ENCODE peak calls at places on chromosomes 7 and 10, in five cellular contexts. R, O, E, J and A are unnamed samples.

GRCh38 chr7:101428093-101428866 is 65.6 kb downstream of the COL26A1 start:
- DNase-seq in R (no peak), O (no peak), E (no peak), J (no peak), A (no peak)

GRCh38 chr10:68099736-68100135 is 9.6 kb upstream of the MYPN start:
- DNase-seq in R (no peak), O (no peak), E (no peak), J (peak), A (no peak)

GRCh38 chr10:70682920-70683600 is 10.8 kb downstream of the ADAMTS14 start:
- DNase-seq in R (no peak), O (no peak), E (no peak), J (no peak), A (no peak)

GRCh38 chr10:108561649-108562048 is 1361.7 kb downstream of the XPNPEP1 start:
- DNase-seq in R (no peak), O (no peak), E (no peak), J (peak), A (no peak)

GRCh38 chr10:6729071-6729773 is 149.1 kb upstream of the PRKCQ start:
- DNase-seq in R (no peak), O (peak), E (no peak), J (peak), A (no peak)

GRCh38 chr7:101124376-101125056 is 2.4 kb upstream of the SERPINE1 start:
- DNase-seq in R (no peak), O (no peak), E (no peak), J (peak), A (no peak)

GRCh38 chr10:42594246-42594650 is 44.1 kb downstream of the ZNF33B start:
- DNase-seq in R (no peak), O (no peak), E (no peak), J (peak), A (no peak)

GRCh38 chr10:32961892-32962369 is 3.9 kb upstream of the ITGB1 start:
- DNase-seq in R (no peak), O (peak), E (no peak), J (peak), A (peak)

GRCh38 chr7:112723416-112723815 is 66.8 kb downstream of the TMEM168 start:
- DNase-seq in R (no peak), O (no peak), E (no peak), J (no peak), A (no peak)

GRCh38 chr10:13659887-13660544 is 73.3 kb downstream of the PRPF18 start:
- DNase-seq in R (peak), O (peak), E (peak), J (peak), A (peak)

GRCh38 chr10:103448751-103449150 is 3.4 kb downstream of the CALHM2 start:
- DNase-seq in R (peak), O (no peak), E (no peak), J (peak), A (no peak)

GRCh38 chr10:117094856-117095255 is 43.2 kb downstream of the VAX1 start:
- DNase-seq in R (no peak), O (no peak), E (no peak), J (no peak), A (no peak)

GRCh38 chr10:5285186-5285585 is 79.6 kb upstream of the UCN3 start:
- DNase-seq in R (no peak), O (no peak), E (no peak), J (no peak), A (no peak)

GRCh38 chr7:32501522-32501921 is 6.2 kb downstream of the AVL9 start:
- DNase-seq in R (no peak), O (no peak), E (no peak), J (peak), A (no peak)

GRCh38 chr10:66394287-66395063 is 531.4 kb upstream of the LRRTM3 start:
- DNase-seq in R (no peak), O (no peak), E (no peak), J (no peak), A (no peak)

GRCh38 chr10:97334370-97335175 is at the start of gene FRAT2:
- DNase-seq in R (peak), O (peak), E (peak), J (peak), A (peak)

GRCh38 chr10:104638861-104639594 is 2.1 kb upstream of the SORCS3 start:
- DNase-seq in R (no peak), O (no peak), E (peak), J (peak), A (no peak)

GRCh38 chr7:112131016-112131415 is 75.2 kb downstream of the DOCK4 start:
- DNase-seq in R (no peak), O (no peak), E (no peak), J (no peak), A (no peak)

GRCh38 chr7:20146461-20146860 is 70.7 kb downstream of the MACC1 start:
- DNase-seq in R (no peak), O (no peak), E (no peak), J (peak), A (no peak)

GRCh38 chr7:6651866-6652445 is 14.8 kb downstream of the ZNF316 start:
- DNase-seq in R (no peak), O (no peak), E (no peak), J (no peak), A (no peak)

GRCh38 chr7:152601305-152601798 is 74.6 kb downstream of the XRCC2 start:
- DNase-seq in R (no peak), O (no peak), E (no peak), J (no peak), A (no peak)

GRCh38 chr10:132066186-132066585 is 440 bp downstream of the JAKMIP3 start:
- DNase-seq in R (no peak), O (no peak), E (peak), J (peak), A (no peak)

GRCh38 chr10:117545141-117546019 is 2.8 kb downstream of the EMX2 start:
- DNase-seq in R (no peak), O (no peak), E (no peak), J (no peak), A (no peak)

GRCh38 chr10:119138341-119139306 is 26.9 kb downstream of the SFXN4 start:
- DNase-seq in R (no peak), O (no peak), E (no peak), J (peak), A (no peak)

GRCh38 chr7:148481965-148482626 is 108.5 kb upstream of the C7orf33 start:
- DNase-seq in R (no peak), O (no peak), E (no peak), J (no peak), A (no peak)

DNA sequence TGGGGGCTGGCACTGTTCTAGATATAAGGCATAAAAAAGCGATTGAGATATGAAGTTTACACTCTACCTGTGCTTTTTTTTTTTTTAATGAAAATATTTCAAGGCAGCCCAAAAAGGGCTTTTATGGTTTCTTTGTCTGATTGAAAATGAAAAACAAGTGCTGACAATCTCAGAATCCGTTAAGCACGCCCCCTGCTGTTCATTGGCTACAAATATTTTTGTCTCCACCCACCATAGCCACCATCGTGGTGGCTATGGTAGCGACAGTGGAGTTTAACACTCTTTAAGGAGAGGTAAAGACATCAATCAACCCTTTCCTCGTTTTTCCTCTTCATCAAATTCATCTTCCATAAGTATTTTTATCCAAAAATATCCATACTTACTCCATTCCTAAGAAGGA is 94.2 kb downstream of the CD36 start:
- DNase-seq in R (no peak), O (peak), E (no peak), J (no peak), A (no peak)
- TF ChIP-seq CTCF in R (no peak), O (peak), E (peak), J (peak), A (no peak)

GRCh38 chr10:79496896-79497295 is 15.4 kb upstream of the EIF5AL1 start:
- DNase-seq in R (no peak), O (no peak), E (no peak), J (no peak), A (no peak)

GRCh38 chr10:79505771-79506351 is 6.5 kb upstream of the EIF5AL1 start:
- DNase-seq in R (no peak), O (no peak), E (no peak), J (no peak), A (no peak)

GRCh38 chr10:79507436-79508167 is 4.7 kb upstream of the EIF5AL1 start:
- DNase-seq in R (no peak), O (no peak), E (no peak), J (no peak), A (no peak)

GRCh38 chr10:79498431-79498830 is 13.9 kb upstream of the EIF5AL1 start:
- DNase-seq in R (no peak), O (no peak), E (no peak), J (no peak), A (no peak)

GRCh38 chr10:79502561-79503309 is 9.6 kb upstream of the EIF5AL1 start:
- DNase-seq in R (no peak), O (peak), E (no peak), J (peak), A (no peak)
- TF ChIP-seq CTCF in R (peak), O (peak), E (no peak), J (peak), A (no peak)

GRCh38 chr10:14806318-14806717 is 31.5 kb downstream of the CDNF start:
- DNase-seq in R (no peak), O (no peak), E (no peak), J (no peak), A (no peak)
- TF ChIP-seq CTCF in R (no peak), O (no peak), E (no peak), J (no peak), A (no peak)

DNA sequence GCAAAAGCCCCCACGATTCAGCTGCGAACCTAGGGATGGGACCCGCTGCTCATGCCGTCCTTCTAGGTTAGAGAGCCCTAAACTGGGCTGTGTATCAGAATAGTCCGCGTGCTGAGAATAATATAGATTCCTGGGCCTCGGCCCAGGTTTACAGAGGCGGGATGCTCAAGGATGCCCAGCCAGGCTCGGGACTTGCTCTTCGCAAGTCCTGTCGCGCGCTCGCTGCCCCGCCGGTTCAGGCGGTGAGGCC is 266 bp upstream of the STMP1 start:
- DNase-seq in R (no peak), O (no peak), E (no peak), J (no peak), A (no peak)
- TF ChIP-seq CTCF in R (no peak), O (no peak), E (no peak), J (no peak), A (peak)

GRCh38 chr7:117385340-117386124 is 41.8 kb downstream of the ASZ1 start:
- DNase-seq in R (no peak), O (no peak), E (no peak), J (peak), A (no peak)
- TF ChIP-seq CTCF in R (peak), O (no peak), E (no peak), J (peak), A (no peak)

DNA sequence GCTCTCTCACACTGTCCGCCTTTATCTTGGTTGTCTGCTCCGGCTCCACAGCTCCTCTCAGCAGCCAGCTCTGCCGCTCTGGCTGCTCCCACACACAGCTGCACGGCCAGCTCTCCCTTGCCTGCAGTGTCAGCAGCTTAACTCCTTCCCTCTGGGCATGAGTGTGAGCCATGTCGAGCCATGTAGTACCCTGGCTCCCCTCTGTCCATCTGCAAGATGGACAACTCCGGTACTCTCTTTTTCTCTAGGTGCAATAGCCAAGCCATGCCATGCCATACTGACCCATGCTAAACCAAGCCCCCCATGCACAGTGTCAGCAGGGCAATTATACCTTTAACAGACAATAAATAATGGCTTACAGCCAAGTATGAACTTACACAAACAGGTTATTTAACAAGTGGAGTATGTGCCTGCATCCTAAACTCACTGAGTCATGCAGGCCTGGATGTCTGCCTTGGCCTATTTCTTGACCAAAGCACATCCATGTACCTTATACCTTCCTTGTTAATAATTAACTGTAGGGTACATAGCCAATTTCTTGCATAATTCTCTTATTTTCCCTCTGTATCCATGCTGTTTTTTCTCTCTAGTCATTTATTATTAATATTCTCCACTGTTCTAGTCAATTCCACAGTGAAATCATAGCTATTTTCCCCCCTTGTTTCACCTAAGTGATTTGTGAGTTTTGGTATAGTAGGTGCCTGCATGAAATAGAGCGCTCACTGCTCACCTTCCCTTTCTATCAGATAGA is 170.9 kb downstream of the CDK14 start:
- DNase-seq in R (no peak), O (peak), E (peak), J (peak), A (no peak)
- TF ChIP-seq CTCF in R (no peak), O (no peak), E (no peak), J (no peak), A (no peak)

GRCh38 chr7:36506820-36507219 is 117.2 kb downstream of the ANLN start:
- DNase-seq in R (no peak), O (no peak), E (no peak), J (peak), A (no peak)
- TF ChIP-seq CTCF in R (no peak), O (no peak), E (no peak), J (no peak), A (no peak)

GRCh38 chr10:59622320-59622901 is 87.2 kb downstream of the SLC16A9 start:
- DNase-seq in R (peak), O (peak), E (no peak), J (peak), A (no peak)
- TF ChIP-seq CTCF in R (peak), O (peak), E (peak), J (peak), A (peak)

GRCh38 chr10:95569368-95569767 is 8.2 kb upstream of the SORBS1 start:
- DNase-seq in R (no peak), O (no peak), E (no peak), J (peak), A (no peak)
- TF ChIP-seq CTCF in R (no peak), O (no peak), E (no peak), J (no peak), A (no peak)

GRCh38 chr7:4790516-4790991 is 15.1 kb downstream of the AP5Z1 start:
- DNase-seq in R (no peak), O (no peak), E (no peak), J (no peak), A (no peak)

GRCh38 chr7:4791101-4791737 is 15.8 kb downstream of the AP5Z1 start:
- DNase-seq in R (peak), O (no peak), E (no peak), J (no peak), A (no peak)

GRCh38 chr7:4794591-4795350 is 19.3 kb downstream of the AP5Z1 start:
- DNase-seq in R (no peak), O (no peak), E (no peak), J (no peak), A (no peak)

GRCh38 chr7:4791738-4792536 is 16.5 kb downstream of the AP5Z1 start:
- DNase-seq in R (peak), O (no peak), E (peak), J (peak), A (no peak)

DNA sequence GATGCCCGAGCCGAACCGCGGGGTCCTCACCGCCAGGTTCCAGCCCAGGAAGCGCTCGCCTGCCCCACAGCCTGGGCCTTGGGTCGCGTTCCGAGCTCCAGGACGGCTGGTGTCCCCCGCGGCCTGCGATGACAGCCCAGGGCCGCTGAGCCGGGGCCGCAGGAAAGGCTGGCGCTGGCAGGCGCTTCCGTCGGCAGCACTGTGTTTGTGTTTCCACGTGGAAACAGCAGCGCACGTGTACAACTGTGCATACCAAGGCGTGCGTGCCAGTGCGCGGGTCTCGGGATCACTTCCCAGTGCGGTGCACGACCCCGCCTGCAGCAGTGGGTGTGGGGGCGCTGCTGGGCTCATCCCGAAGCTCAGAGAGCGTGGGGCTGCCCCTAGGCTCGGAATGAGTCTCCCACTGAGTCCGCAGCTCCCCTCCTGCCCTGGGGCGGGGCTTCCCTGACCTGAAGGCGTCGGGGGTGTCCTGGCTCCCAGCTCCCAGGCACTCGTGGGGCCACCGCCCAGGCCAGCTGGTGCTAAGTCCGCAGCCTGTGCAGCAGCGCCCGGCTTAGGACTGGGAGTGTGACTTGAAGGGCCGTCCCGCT is 17.2 kb downstream of the AP5Z1 start:
- DNase-seq in R (peak), O (no peak), E (no peak), J (peak), A (no peak)
- TF ChIP-seq CTCF in R (no peak), O (no peak), E (no peak), J (no peak), A (no peak)